ENCODE peak calls at places on chromosome 5, in eight cellular contexts. One of them, this sample, is unnamed.

GRCh38 chr5:109533847-109534272 is 124.1 kb upstream of the PJA2 start:
- DNase-seq in HS-5: no peak
- DNase-seq in HEK293T: no peak
- DNase-seq in SW480: no peak
- DNase-seq in cerebellar cortex: no peak
- DNase-seq in A549: no peak
- DNase-seq in Right ventricle myocardium superior: no peak
- DNase-seq in stimulated activated CD4-positive, alpha-beta T cell treated with anti-CD3 and anti-CD28 coated beads, Interleukin-2, amount 100 ng/mL, for 48 hours: no peak
- DNase-seq in this sample: no peak

GRCh38 chr5:16806691-16807433 is 129.2 kb downstream of the MYO10 start:
- DNase-seq in stimulated activated CD4-positive, alpha-beta T cell treated with anti-CD3 and anti-CD28 coated beads, Interleukin-2, amount 100 ng/mL, for 48 hours: no peak
- DNase-seq in cerebellar cortex: no peak
- DNase-seq in A549: no peak
- DNase-seq in Right ventricle myocardium superior: no peak
- DNase-seq in HEK293T: no peak
- DNase-seq in HS-5: no peak
- DNase-seq in SW480: no peak
- DNase-seq in this sample: no peak

GRCh38 chr5:143261748-143262392 is 141.6 kb downstream of the NR3C1 start:
- DNase-seq in stimulated activated CD4-positive, alpha-beta T cell treated with anti-CD3 and anti-CD28 coated beads, Interleukin-2, amount 100 ng/mL, for 48 hours: no peak
- DNase-seq in HS-5: no peak
- DNase-seq in Right ventricle myocardium superior: no peak
- DNase-seq in cerebellar cortex: no peak
- DNase-seq in SW480: no peak
- DNase-seq in HEK293T: no peak
- DNase-seq in A549: no peak
- DNase-seq in this sample: peak

GRCh38 chr5:115150512-115150911 is 19.2 kb downstream of the TRIM36 start:
- DNase-seq in HS-5: no peak
- DNase-seq in SW480: no peak
- DNase-seq in stimulated activated CD4-positive, alpha-beta T cell treated with anti-CD3 and anti-CD28 coated beads, Interleukin-2, amount 100 ng/mL, for 48 hours: no peak
- DNase-seq in A549: no peak
- DNase-seq in HEK293T: no peak
- DNase-seq in Right ventricle myocardium superior: no peak
- DNase-seq in cerebellar cortex: no peak
- DNase-seq in this sample: no peak

GRCh38 chr5:139908749-139909148 is 113.1 kb downstream of the PSD2 start:
- DNase-seq in SW480: peak
- DNase-seq in A549: no peak
- DNase-seq in HEK293T: no peak
- DNase-seq in stimulated activated CD4-positive, alpha-beta T cell treated with anti-CD3 and anti-CD28 coated beads, Interleukin-2, amount 100 ng/mL, for 48 hours: no peak
- DNase-seq in cerebellar cortex: no peak
- DNase-seq in Right ventricle myocardium superior: peak
- DNase-seq in HS-5: no peak
- DNase-seq in this sample: no peak

GRCh38 chr5:79971156-79971555 is 19.9 kb downstream of the MTX3 start:
- DNase-seq in stimulated activated CD4-positive, alpha-beta T cell treated with anti-CD3 and anti-CD28 coated beads, Interleukin-2, amount 100 ng/mL, for 48 hours: no peak
- DNase-seq in Right ventricle myocardium superior: no peak
- DNase-seq in HS-5: peak
- DNase-seq in HEK293T: no peak
- DNase-seq in cerebellar cortex: no peak
- DNase-seq in A549: no peak
- DNase-seq in SW480: no peak
- DNase-seq in this sample: no peak

GRCh38 chr5:169272731-169273401 is 28.1 kb downstream of the SLIT3 start:
- DNase-seq in HS-5: no peak
- DNase-seq in SW480: no peak
- DNase-seq in HEK293T: no peak
- DNase-seq in cerebellar cortex: no peak
- DNase-seq in A549: no peak
- DNase-seq in stimulated activated CD4-positive, alpha-beta T cell treated with anti-CD3 and anti-CD28 coated beads, Interleukin-2, amount 100 ng/mL, for 48 hours: no peak
- DNase-seq in Right ventricle myocardium superior: no peak
- DNase-seq in this sample: no peak

GRCh38 chr5:2163940-2164490 is 281.3 kb upstream of the IRX4 start:
- DNase-seq in cerebellar cortex: no peak
- DNase-seq in stimulated activated CD4-positive, alpha-beta T cell treated with anti-CD3 and anti-CD28 coated beads, Interleukin-2, amount 100 ng/mL, for 48 hours: no peak
- DNase-seq in A549: no peak
- DNase-seq in HS-5: no peak
- DNase-seq in SW480: no peak
- DNase-seq in Right ventricle myocardium superior: peak
- DNase-seq in HEK293T: no peak
- DNase-seq in this sample: no peak

GRCh38 chr5:168611163-168611562 is 32.0 kb upstream of the PANK3 start:
- DNase-seq in cerebellar cortex: no peak
- DNase-seq in stimulated activated CD4-positive, alpha-beta T cell treated with anti-CD3 and anti-CD28 coated beads, Interleukin-2, amount 100 ng/mL, for 48 hours: no peak
- DNase-seq in HS-5: no peak
- DNase-seq in HEK293T: no peak
- DNase-seq in A549: no peak
- DNase-seq in SW480: no peak
- DNase-seq in Right ventricle myocardium superior: no peak
- DNase-seq in this sample: no peak

GRCh38 chr5:10354048-10354872 is 765 bp downstream of the MARCHF6 start:
- DNase-seq in stimulated activated CD4-positive, alpha-beta T cell treated with anti-CD3 and anti-CD28 coated beads, Interleukin-2, amount 100 ng/mL, for 48 hours: peak
- DNase-seq in HEK293T: peak
- DNase-seq in A549: peak
- DNase-seq in Right ventricle myocardium superior: peak
- DNase-seq in cerebellar cortex: peak
- DNase-seq in HS-5: no peak
- DNase-seq in SW480: peak
- DNase-seq in this sample: no peak

GRCh38 chr5:112779531-112779930 is 41.8 kb downstream of the APC start:
- DNase-seq in stimulated activated CD4-positive, alpha-beta T cell treated with anti-CD3 and anti-CD28 coated beads, Interleukin-2, amount 100 ng/mL, for 48 hours: no peak
- DNase-seq in A549: no peak
- DNase-seq in Right ventricle myocardium superior: no peak
- DNase-seq in HS-5: peak
- DNase-seq in SW480: no peak
- DNase-seq in HEK293T: no peak
- DNase-seq in cerebellar cortex: no peak
- DNase-seq in this sample: no peak

GRCh38 chr5:156825688-156826087 is 24.4 kb upstream of the PPP1R2B start:
- DNase-seq in A549: no peak
- DNase-seq in HS-5: no peak
- DNase-seq in HEK293T: no peak
- DNase-seq in SW480: no peak
- DNase-seq in cerebellar cortex: no peak
- DNase-seq in stimulated activated CD4-positive, alpha-beta T cell treated with anti-CD3 and anti-CD28 coated beads, Interleukin-2, amount 100 ng/mL, for 48 hours: no peak
- DNase-seq in Right ventricle myocardium superior: no peak
- DNase-seq in this sample: no peak

GRCh38 chr5:130799015-130799414 is 366.0 kb downstream of the HINT1 start:
- DNase-seq in stimulated activated CD4-positive, alpha-beta T cell treated with anti-CD3 and anti-CD28 coated beads, Interleukin-2, amount 100 ng/mL, for 48 hours: no peak
- DNase-seq in A549: no peak
- DNase-seq in cerebellar cortex: no peak
- DNase-seq in Right ventricle myocardium superior: no peak
- DNase-seq in SW480: no peak
- DNase-seq in HS-5: no peak
- DNase-seq in HEK293T: no peak
- DNase-seq in this sample: no peak

GRCh38 chr5:108255468-108255867 is 126.4 kb downstream of the FBXL17 start:
- DNase-seq in Right ventricle myocardium superior: no peak
- DNase-seq in HEK293T: no peak
- DNase-seq in SW480: no peak
- DNase-seq in A549: no peak
- DNase-seq in stimulated activated CD4-positive, alpha-beta T cell treated with anti-CD3 and anti-CD28 coated beads, Interleukin-2, amount 100 ng/mL, for 48 hours: no peak
- DNase-seq in cerebellar cortex: peak
- DNase-seq in HS-5: no peak
- DNase-seq in this sample: no peak

GRCh38 chr5:103428411-103428871 is 134.1 kb downstream of the NUDT12 start:
- DNase-seq in Right ventricle myocardium superior: peak
- DNase-seq in HEK293T: no peak
- DNase-seq in cerebellar cortex: no peak
- DNase-seq in SW480: no peak
- DNase-seq in stimulated activated CD4-positive, alpha-beta T cell treated with anti-CD3 and anti-CD28 coated beads, Interleukin-2, amount 100 ng/mL, for 48 hours: no peak
- DNase-seq in HS-5: no peak
- DNase-seq in A549: no peak
- DNase-seq in this sample: no peak

GRCh38 chr5:133873454-133873853 is 95.0 kb downstream of the C5orf15 start:
- DNase-seq in cerebellar cortex: no peak
- DNase-seq in Right ventricle myocardium superior: no peak
- DNase-seq in SW480: no peak
- DNase-seq in HS-5: no peak
- DNase-seq in stimulated activated CD4-positive, alpha-beta T cell treated with anti-CD3 and anti-CD28 coated beads, Interleukin-2, amount 100 ng/mL, for 48 hours: no peak
- DNase-seq in A549: no peak
- DNase-seq in HEK293T: no peak
- DNase-seq in this sample: no peak

GRCh38 chr5:88678780-88679491 is 204.0 kb downstream of the MEF2C start:
- DNase-seq in HS-5: no peak
- DNase-seq in stimulated activated CD4-positive, alpha-beta T cell treated with anti-CD3 and anti-CD28 coated beads, Interleukin-2, amount 100 ng/mL, for 48 hours: no peak
- DNase-seq in Right ventricle myocardium superior: no peak
- DNase-seq in cerebellar cortex: peak
- DNase-seq in SW480: no peak
- DNase-seq in HEK293T: no peak
- DNase-seq in A549: no peak
- DNase-seq in this sample: no peak

GRCh38 chr5:10120934-10121333 is 128.8 kb downstream of the ATPSCKMT start:
- DNase-seq in A549: no peak
- DNase-seq in Right ventricle myocardium superior: no peak
- DNase-seq in SW480: no peak
- DNase-seq in cerebellar cortex: no peak
- DNase-seq in stimulated activated CD4-positive, alpha-beta T cell treated with anti-CD3 and anti-CD28 coated beads, Interleukin-2, amount 100 ng/mL, for 48 hours: no peak
- DNase-seq in HS-5: no peak
- DNase-seq in HEK293T: no peak
- DNase-seq in this sample: no peak

GRCh38 chr5:80083115-80083890 is 48.2 kb downstream of the THBS4 start:
- DNase-seq in SW480: peak
- DNase-seq in cerebellar cortex: peak
- DNase-seq in HEK293T: peak
- DNase-seq in A549: peak
- DNase-seq in HS-5: peak
- DNase-seq in Right ventricle myocardium superior: peak
- DNase-seq in stimulated activated CD4-positive, alpha-beta T cell treated with anti-CD3 and anti-CD28 coated beads, Interleukin-2, amount 100 ng/mL, for 48 hours: peak
- DNase-seq in this sample: peak

GRCh38 chr5:142715291-142715690 is 29.4 kb upstream of the FGF1 start:
- DNase-seq in SW480: no peak
- DNase-seq in A549: no peak
- DNase-seq in HEK293T: no peak
- DNase-seq in stimulated activated CD4-positive, alpha-beta T cell treated with anti-CD3 and anti-CD28 coated beads, Interleukin-2, amount 100 ng/mL, for 48 hours: no peak
- DNase-seq in Right ventricle myocardium superior: no peak
- DNase-seq in HS-5: no peak
- DNase-seq in cerebellar cortex: no peak
- DNase-seq in this sample: no peak

GRCh38 chr5:96336351-96336985 is 96.6 kb downstream of the PCSK1 start:
- DNase-seq in stimulated activated CD4-positive, alpha-beta T cell treated with anti-CD3 and anti-CD28 coated beads, Interleukin-2, amount 100 ng/mL, for 48 hours: peak
- DNase-seq in Right ventricle myocardium superior: no peak
- DNase-seq in cerebellar cortex: peak
- DNase-seq in HS-5: peak
- DNase-seq in A549: peak
- DNase-seq in SW480: peak
- DNase-seq in HEK293T: peak
- DNase-seq in this sample: peak

GRCh38 chr5:8685704-8686103 is 816.8 kb downstream of the MTRR start:
- DNase-seq in SW480: no peak
- DNase-seq in Right ventricle myocardium superior: no peak
- DNase-seq in cerebellar cortex: peak
- DNase-seq in stimulated activated CD4-positive, alpha-beta T cell treated with anti-CD3 and anti-CD28 coated beads, Interleukin-2, amount 100 ng/mL, for 48 hours: no peak
- DNase-seq in A549: no peak
- DNase-seq in HS-5: no peak
- DNase-seq in HEK293T: no peak
- DNase-seq in this sample: no peak

GRCh38 chr5:6899215-6899614 is 186.0 kb downstream of the TENT4A start:
- DNase-seq in cerebellar cortex: peak
- DNase-seq in SW480: no peak
- DNase-seq in stimulated activated CD4-positive, alpha-beta T cell treated with anti-CD3 and anti-CD28 coated beads, Interleukin-2, amount 100 ng/mL, for 48 hours: no peak
- DNase-seq in A549: no peak
- DNase-seq in HEK293T: no peak
- DNase-seq in HS-5: no peak
- DNase-seq in Right ventricle myocardium superior: no peak
- DNase-seq in this sample: no peak

This sample was measured in epithelial cell of prostate.